ENCODE peak calls at places on chromosome 16, in four cellular contexts. E is bronchial epithelial cell, F is fibroblast of lung, A is AG10803. B is an unnamed sample.

GRCh38 chr16:3637371-3637923 is 17.0 kb upstream of the DNASE1 start:
- DNase-seq in E (no peak), F (no peak), A (peak), B (no peak)

GRCh38 chr16:56355221-56355620 is 70.1 kb downstream of the AMFR start:
- DNase-seq in E (no peak), F (no peak), A (no peak), B (no peak)

GRCh38 chr16:67156146-67156844 is 3.4 kb downstream of the TRADD start:
- DNase-seq in E (no peak), F (no peak), A (no peak), B (no peak)

GRCh38 chr16:21685034-21685455 is 21.3 kb downstream of the OTOA start:
- DNase-seq in E (no peak), F (no peak), A (no peak), B (no peak)

GRCh38 chr16:87017388-87018012 is 299.7 kb downstream of the C16orf95 start:
- DNase-seq in E (peak), F (peak), A (peak), B (peak)

GRCh38 chr16:50939356-50939755 is 197.5 kb downstream of the CYLD start:
- DNase-seq in E (no peak), F (no peak), A (no peak), B (no peak)

GRCh38 chr16:9077001-9077809 is 14.2 kb upstream of the HAPSTR1 start:
- DNase-seq in E (peak), F (peak), A (peak), B (peak)

GRCh38 chr16:80802129-80802528 is 2.3 kb downstream of the CDYL2 start:
- DNase-seq in E (no peak), F (no peak), A (no peak), B (no peak)

GRCh38 chr16:81004646-81005353 is 1.9 kb downstream of the CMC2 start:
- DNase-seq in E (peak), F (peak), A (peak), B (peak)

GRCh38 chr16:90008708-90009145 is 10.5 kb downstream of the DBNDD1 start:
- DNase-seq in E (no peak), F (peak), A (no peak), B (no peak)

GRCh38 chr16:88969361-88969831 is 7.6 kb downstream of the CBFA2T3 start:
- DNase-seq in E (no peak), F (no peak), A (no peak), B (no peak)

GRCh38 chr16:81542609-81543570 is 98.3 kb downstream of the CMIP start:
- DNase-seq in E (no peak), F (no peak), A (no peak), B (no peak)

GRCh38 chr16:19879241-19879792 is 5.3 kb downstream of the GPRC5B start:
- DNase-seq in E (peak), F (peak), A (no peak), B (peak)

GRCh38 chr16:56277040-56277439 is 85.8 kb downstream of the GNAO1 start:
- DNase-seq in E (no peak), F (no peak), A (no peak), B (no peak)

GRCh38 chr16:56190903-56191806 is at the start of gene GNAO1:
- DNase-seq in E (peak), F (peak), A (peak), B (peak)

GRCh38 chr16:2719328-2720062 is 529 bp downstream of the PRSS27 start:
- DNase-seq in E (no peak), F (no peak), A (no peak), B (peak)

DNA sequence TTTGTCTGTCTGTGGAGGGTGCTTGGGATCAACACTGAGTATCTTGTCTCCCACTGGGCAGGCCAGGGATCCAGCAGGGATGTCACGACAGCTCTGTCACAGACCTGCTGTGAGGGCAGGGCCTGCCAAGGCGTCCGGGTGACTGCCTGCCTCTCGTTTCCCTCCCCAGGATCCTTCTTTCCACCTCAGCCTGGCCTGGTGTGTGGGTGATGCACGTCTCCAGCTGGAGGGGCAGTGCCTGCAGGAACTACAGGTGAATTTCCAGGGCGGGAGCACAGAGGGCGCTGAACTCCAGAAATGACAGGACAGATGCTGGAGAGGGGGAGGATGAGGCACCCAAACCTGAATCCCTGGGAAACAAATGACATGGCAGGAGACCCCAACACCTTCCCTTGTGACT is 6.8 kb upstream of the MMP15 start:
- DNase-seq in E (no peak), F (no peak), A (no peak), B (no peak)
- TF ChIP-seq CTCF in E (no peak), F (no peak), A (no peak), B (no peak)

DNA sequence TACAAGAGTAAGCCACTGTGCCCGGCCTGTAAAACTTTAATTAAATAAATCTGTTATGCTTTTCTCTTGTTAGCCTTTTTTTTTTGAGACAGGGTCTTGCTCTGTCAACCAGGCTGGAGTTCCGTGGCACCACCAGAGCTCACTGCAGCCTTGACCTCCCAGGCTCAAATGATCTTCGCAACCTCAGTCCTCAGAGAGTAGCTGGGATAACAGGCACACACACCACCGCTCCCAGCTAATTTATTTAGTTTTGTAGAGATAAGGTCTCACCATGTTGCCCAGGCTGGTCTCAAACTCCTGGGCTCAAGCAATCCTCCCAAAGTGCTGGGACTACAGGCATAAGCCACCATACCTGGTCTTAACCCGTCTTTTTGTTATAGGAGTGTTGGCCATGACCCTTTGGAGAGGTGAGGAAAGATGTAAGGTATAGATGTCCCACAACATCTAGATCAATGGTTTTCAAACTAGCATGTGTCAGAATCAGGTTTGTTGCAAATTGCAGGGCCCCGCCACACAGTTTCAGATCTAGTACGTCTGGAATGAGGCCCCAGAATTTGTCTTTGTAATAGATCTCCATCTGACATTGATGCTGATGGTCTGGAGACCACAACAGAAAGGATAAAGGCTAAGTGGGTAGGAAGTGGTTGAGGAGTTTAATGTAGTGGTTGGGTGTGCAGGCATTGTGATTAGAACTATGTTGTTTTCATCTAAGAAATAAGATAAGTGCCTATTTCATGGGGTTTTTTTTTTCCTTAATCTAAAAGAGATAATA is 4.3 kb upstream of the GGA2 start:
- DNase-seq in E (no peak), F (no peak), A (no peak), B (no peak)
- H3K4me3 ChIP-seq in E (no peak), F (no peak), A (no peak), B (no peak)

DNA sequence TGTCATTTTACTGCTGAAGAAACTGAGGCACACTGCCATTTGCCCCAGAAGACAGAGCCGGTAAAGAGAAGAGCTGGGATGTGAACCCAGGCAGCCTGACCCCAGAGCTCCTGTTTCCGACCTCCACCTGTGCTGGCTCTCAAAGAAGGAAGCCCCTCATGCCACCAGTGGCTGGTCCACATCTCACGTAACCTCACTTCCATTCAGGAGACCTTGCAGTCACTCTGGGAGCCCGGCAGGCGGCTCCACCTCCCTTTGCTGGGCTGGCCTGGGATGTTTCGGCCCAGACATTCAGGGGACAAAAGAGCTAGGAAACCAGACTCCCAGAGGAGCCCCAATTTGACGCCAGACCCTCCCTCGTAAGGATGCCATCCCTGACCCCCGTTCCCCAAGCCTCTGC is 2.9 kb downstream of the TAF1C start:
- DNase-seq in E (no peak), F (no peak), A (no peak), B (peak)
- TF ChIP-seq CTCF in E (peak), F (no peak), A (peak), B (peak)

GRCh38 chr16:499924-500323 is 27.6 kb upstream of the CAPN15 start:
- DNase-seq in E (no peak), F (no peak), A (no peak), B (no peak)

GRCh38 chr16:500699-501098 is 26.8 kb upstream of the CAPN15 start:
- DNase-seq in E (no peak), F (no peak), A (no peak), B (no peak)

GRCh38 chr16:505479-506245 is 21.9 kb upstream of the CAPN15 start:
- DNase-seq in E (no peak), F (no peak), A (no peak), B (no peak)

GRCh38 chr16:503150-504071 is 24.1 kb upstream of the CAPN15 start:
- DNase-seq in E (no peak), F (no peak), A (no peak), B (no peak)

GRCh38 chr16:502179-502943 is 25.2 kb upstream of the CAPN15 start:
- DNase-seq in E (peak), F (no peak), A (no peak), B (peak)
- H3K4me3 ChIP-seq in E (no peak), F (no peak), A (no peak), B (no peak)

GRCh38 chr16:74718741-74719610 is 18.3 kb upstream of the MLKL start:
- DNase-seq in E (no peak), F (no peak), A (no peak), B (no peak)
- TF ChIP-seq CTCF in E (no peak), F (no peak), A (no peak), B (no peak)

B was measured in epithelial cell of esophagus.